ENCODE peak calls at places on chromosomes 7 and 10, in seven cellular contexts. Z is CD8-positive, alpha-beta memory T cell; W is choroid plexus epithelial cell; L is Peyer's patch; X is WERI-Rb-1; Q is mesendoderm; S is mammary epithelial cell. F is an unnamed sample.
A peak's percentile ranks its signal among the peaks of the same experiment; 100 is the strongest.

GRCh38 chr10:49741108-49741995 is 20.8 kb downstream of the OGDHL start:
- DNase-seq in Z (no peak), W (no peak), L (no peak), X (no peak), Q (peak; percentile 40), S (no peak), F (no peak)

GRCh38 chr10:19826712-19827111 is 10.5 kb downstream of the PLXDC2 start:
- DNase-seq in Z (no peak), W (peak; percentile 88), L (no peak), X (no peak), Q (no peak), S (peak; percentile 62), F (no peak)

GRCh38 chr7:76129366-76129765 is 72.3 kb upstream of the SRRM3 start:
- DNase-seq in Z (no peak), W (peak; percentile 15), L (no peak), X (no peak), Q (no peak), S (no peak), F (no peak)

GRCh38 chr10:130341325-130341724 is 205.1 kb downstream of the GLRX3 start:
- DNase-seq in Z (no peak), W (no peak), L (no peak), X (peak; percentile 76), Q (peak; percentile 51), S (no peak), F (no peak)

GRCh38 chr10:722281-723060 is 33.0 kb upstream of the DIP2C start:
- DNase-seq in Z (no peak), W (no peak), L (no peak), X (no peak), Q (no peak), S (no peak), F (no peak)

GRCh38 chr10:51244739-51245138 is 170.5 kb downstream of the PRKG1 start:
- DNase-seq in Z (no peak), W (peak; percentile 83), L (no peak), X (no peak), Q (peak; percentile 93), S (no peak), F (peak; percentile 89)

GRCh38 chr10:118963341-118963740 is 66.2 kb upstream of the NANOS1 start:
- DNase-seq in Z (no peak), W (no peak), L (no peak), X (no peak), Q (no peak), S (no peak), F (no peak)

GRCh38 chr10:126905776-126906703 is 812 bp downstream of the DOCK1 start:
- DNase-seq in Z (no peak), W (peak; percentile 29), L (peak; percentile 49), X (no peak), Q (peak; percentile 84), S (no peak), F (no peak)

GRCh38 chr7:71479231-71479630 is 347.3 kb downstream of the GALNT17 start:
- DNase-seq in Z (no peak), W (no peak), L (no peak), X (no peak), Q (no peak), S (no peak), F (no peak)

DNA sequence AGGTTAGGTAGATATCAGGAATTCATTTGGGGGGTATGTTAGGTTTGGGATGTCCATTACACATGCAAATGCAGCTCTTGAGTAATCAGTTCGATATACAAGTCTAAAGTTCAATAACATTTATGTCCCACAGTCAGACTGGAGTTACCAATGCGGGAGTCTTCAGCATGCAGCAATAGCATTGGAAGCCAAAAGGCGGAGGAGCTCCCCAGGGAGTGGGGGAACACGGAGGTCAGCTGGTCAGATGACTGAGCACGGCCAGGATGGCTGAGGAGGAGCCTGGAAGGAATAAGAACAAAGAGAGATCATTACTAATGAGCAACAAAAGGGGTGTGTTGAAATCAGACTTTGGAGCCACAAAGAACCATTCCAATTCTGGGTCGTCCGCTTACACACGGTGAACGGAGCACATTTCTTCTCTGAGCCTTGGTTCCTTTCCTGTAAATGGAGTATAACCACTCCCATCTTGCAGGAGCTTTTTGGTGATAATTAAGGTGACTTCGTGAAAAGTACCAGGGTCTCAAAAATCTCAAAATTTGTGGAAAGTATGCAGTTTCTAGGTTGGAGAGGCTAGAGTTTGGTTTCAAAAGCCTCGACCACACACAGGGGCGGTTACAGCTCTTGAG is 472 bp upstream of the ZNF22 start:
- DNase-seq in Z (peak; percentile 17), W (peak; percentile 97), L (peak; percentile 80), X (no peak), Q (peak; percentile 54), S (no peak), F (no peak)
- H3K4me3 ChIP-seq in Z (peak overlapping the region; percentile 51), W (peak overlapping the region; percentile 61), L (peak overlapping the region; percentile 42), X (peak overlapping the region; percentile 93), Q (no peak overlapping the region), S (no peak overlapping the region), F (peak overlapping the region; percentile 72)

GRCh38 chr10:123136806-123137642 is 1.3 kb downstream of the HMX3 start:
- DNase-seq in Z (no peak), W (no peak), L (no peak), X (no peak), Q (peak; percentile 84), S (peak; percentile 52), F (no peak)
- H3K4me3 ChIP-seq in Z (peak overlapping the region; percentile 32), W (no peak overlapping the region), L (peak overlapping the region; percentile 2), X (peak overlapping the region; percentile 2), Q (peak overlapping the region; percentile 10), S (no peak overlapping the region), F (no peak overlapping the region)

GRCh38 chr10:106479619-106480018 is 684.9 kb downstream of the SORCS1 start:
- DNase-seq in Z (no peak), W (no peak), L (no peak), X (no peak), Q (peak; percentile 83), S (no peak), F (no peak)
- H3K4me3 ChIP-seq in Z (no peak overlapping the region), W (no peak overlapping the region), L (no peak overlapping the region), X (no peak overlapping the region), Q (no peak overlapping the region), S (no peak overlapping the region), F (no peak overlapping the region)

GRCh38 chr7:116526897-116527296 is 2.1 kb downstream of the CAV1 start:
- DNase-seq in Z (no peak), W (no peak), L (no peak), X (no peak), Q (no peak), S (peak; percentile 36), F (no peak)

GRCh38 chr7:116528008-116528789 is 3.4 kb downstream of the CAV1 start:
- DNase-seq in Z (no peak), W (peak; percentile 85), L (peak; percentile 50), X (no peak), Q (peak; percentile 58), S (peak; percentile 79), F (peak; percentile 78)

GRCh38 chr7:116525913-116526857 is 1.3 kb downstream of the CAV1 start:
- DNase-seq in Z (peak; percentile 54), W (peak; percentile 92), L (peak; percentile 85), X (peak; percentile 61), Q (peak; percentile 86), S (peak; percentile 77), F (no peak)

GRCh38 chr7:116529250-116529649 is 4.4 kb downstream of the CAV1 start:
- DNase-seq in Z (no peak), W (no peak), L (no peak), X (no peak), Q (no peak), S (no peak), F (no peak)

GRCh38 chr7:116527521-116527920 is 2.7 kb downstream of the CAV1 start:
- DNase-seq in Z (no peak), W (no peak), L (no peak), X (no peak), Q (no peak), S (no peak), F (no peak)
- H3K4me3 ChIP-seq in Z (no peak overlapping the region), W (peak overlapping the region; percentile 70), L (no peak overlapping the region), X (no peak overlapping the region), Q (no peak overlapping the region), S (peak overlapping the region; percentile 76), F (peak overlapping the region; percentile 99)

DNA sequence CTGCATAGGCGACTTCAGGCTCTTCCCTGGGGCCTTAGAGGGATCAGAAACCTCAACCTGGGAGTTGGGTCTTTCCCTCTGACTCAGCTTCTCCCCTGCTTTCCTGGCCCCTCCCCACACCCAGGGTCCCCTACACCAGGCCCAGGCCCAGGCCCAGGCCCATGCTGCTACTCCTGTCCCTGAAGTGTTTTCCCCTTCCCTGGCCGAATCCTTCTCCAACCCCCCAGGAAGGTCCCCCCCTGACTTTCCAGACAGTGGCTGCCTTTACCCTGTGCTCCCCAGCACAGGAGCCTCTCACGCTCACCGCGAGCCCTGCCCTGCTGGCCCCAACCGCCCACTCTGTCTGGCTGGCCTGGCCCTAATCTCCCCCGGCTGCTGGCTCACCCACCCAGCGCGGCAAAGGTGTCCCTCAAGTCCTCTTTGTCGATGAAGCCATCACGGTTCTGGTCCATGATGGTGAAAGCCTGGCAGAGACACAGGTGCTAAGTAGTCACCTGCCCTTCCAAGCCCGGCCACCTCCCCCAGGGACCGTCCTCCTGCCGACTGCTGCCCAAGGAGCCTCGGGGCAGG is 6.4 kb downstream of the MYL10 start:
- DNase-seq in Z (no peak), W (no peak), L (no peak), X (no peak), Q (no peak), S (no peak), F (no peak)
- H3K4me3 ChIP-seq in Z (no peak overlapping the region), W (no peak overlapping the region), L (no peak overlapping the region), X (no peak overlapping the region), Q (no peak overlapping the region), S (no peak overlapping the region), F (no peak overlapping the region)

GRCh38 chr7:94394399-94395140 is at the start of gene COL1A2:
- DNase-seq in Z (peak; percentile 14), W (peak; percentile 99), L (peak; percentile 63), X (no peak), Q (peak; percentile 90), S (no peak), F (peak; percentile 98)

GRCh38 chr7:94394058-94394398 is 667 bp upstream of the COL1A2 start:
- DNase-seq in Z (no peak), W (peak; percentile 77), L (no peak), X (no peak), Q (no peak), S (no peak), F (no peak)

GRCh38 chr7:94392391-94392782 is 2.3 kb upstream of the COL1A2 start:
- DNase-seq in Z (no peak), W (peak; percentile 29), L (no peak), X (no peak), Q (peak; percentile 17), S (no peak), F (no peak)

GRCh38 chr7:94391716-94392390 is 2.8 kb upstream of the COL1A2 start:
- DNase-seq in Z (no peak), W (peak; percentile 95), L (no peak), X (no peak), Q (peak; percentile 87), S (no peak), F (no peak)

DNA sequence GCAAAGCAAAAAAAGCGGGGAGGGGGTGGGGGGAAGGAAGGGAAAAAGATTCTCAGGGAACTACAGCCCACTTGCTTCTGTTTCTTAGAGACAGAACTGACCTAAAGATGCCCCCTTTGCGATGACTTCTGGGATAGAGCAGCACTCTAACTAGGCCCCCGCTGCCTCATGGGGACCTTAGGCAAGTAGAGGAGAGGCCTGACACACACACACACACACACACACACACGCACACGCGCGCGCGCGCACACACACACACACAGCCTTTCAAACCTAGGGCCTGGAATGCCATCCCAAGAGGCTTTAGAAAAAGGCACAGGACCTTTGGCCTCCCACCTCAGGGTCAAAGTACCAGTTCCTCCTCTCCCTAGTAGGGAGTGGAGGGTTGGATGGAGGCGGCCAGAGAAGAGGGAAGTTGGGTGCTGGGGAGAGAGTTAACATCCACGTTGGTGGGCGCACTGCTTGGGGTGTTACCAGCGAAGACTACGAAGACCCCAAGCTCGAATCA is 1.4 kb upstream of the COL1A2 start:
- DNase-seq in Z (no peak), W (peak; percentile 63), L (no peak), X (no peak), Q (peak; percentile 69), S (no peak), F (no peak)
- H3K4me3 ChIP-seq in Z (no peak overlapping the region), W (peak overlapping the region; percentile 69), L (no peak overlapping the region), X (no peak overlapping the region), Q (no peak overlapping the region), S (no peak overlapping the region), F (peak overlapping the region; percentile 68)

GRCh38 chr7:141074997-141075396 is 1.1 kb downstream of the TMEM178B start:
- DNase-seq in Z (no peak), W (no peak), L (no peak), X (no peak), Q (no peak), S (no peak), F (no peak)
- H3K4me3 ChIP-seq in Z (no peak overlapping the region), W (no peak overlapping the region), L (no peak overlapping the region), X (peak overlapping the region; percentile 73), Q (no peak overlapping the region), S (no peak overlapping the region), F (no peak overlapping the region)

F was measured in AG04449.